ENCODE peak calls at places on chromosome 13, in ten cellular contexts. One of them, this sample, is unnamed.

GRCh38 chr13:29396446-29396845 is 199.0 kb downstream of the SLC7A1 start:
- DNase-seq in right cardiac atrium: no peak
- DNase-seq in heart right ventricle: no peak
- DNase-seq in DND-41: no peak
- DNase-seq in RWPE2: no peak
- DNase-seq in SJCRH30: no peak
- DNase-seq in OCI-LY7: no peak
- DNase-seq in aorta: no peak
- DNase-seq in A673: no peak
- DNase-seq in Peyer's patch: no peak
- DNase-seq in this sample: no peak

GRCh38 chr13:32261567-32261966 is 53.6 kb downstream of the ZAR1L start:
- DNase-seq in right cardiac atrium: peak; percentile 84
- DNase-seq in heart right ventricle: peak; percentile 58
- DNase-seq in DND-41: no peak
- DNase-seq in RWPE2: no peak
- DNase-seq in SJCRH30: peak; percentile 79
- DNase-seq in OCI-LY7: no peak
- DNase-seq in aorta: peak; percentile 83
- DNase-seq in A673: peak; percentile 79
- DNase-seq in Peyer's patch: peak; percentile 50
- DNase-seq in this sample: peak; percentile 69

GRCh38 chr13:94114166-94114565 is 365.3 kb downstream of the DCT start:
- DNase-seq in right cardiac atrium: no peak
- DNase-seq in heart right ventricle: no peak
- DNase-seq in DND-41: no peak
- DNase-seq in RWPE2: no peak
- DNase-seq in SJCRH30: no peak
- DNase-seq in OCI-LY7: no peak
- DNase-seq in aorta: no peak
- DNase-seq in A673: no peak
- DNase-seq in Peyer's patch: no peak
- DNase-seq in this sample: no peak

GRCh38 chr13:60584976-60585375 is 188.0 kb downstream of the TDRD3 start:
- DNase-seq in right cardiac atrium: no peak
- DNase-seq in heart right ventricle: peak; percentile 11
- DNase-seq in DND-41: no peak
- DNase-seq in RWPE2: no peak
- DNase-seq in SJCRH30: no peak
- DNase-seq in OCI-LY7: no peak
- DNase-seq in aorta: peak; percentile 47
- DNase-seq in A673: no peak
- DNase-seq in Peyer's patch: no peak
- DNase-seq in this sample: no peak

GRCh38 chr13:75860935-75861334 is 224.8 kb downstream of the LMO7 start:
- DNase-seq in right cardiac atrium: no peak
- DNase-seq in heart right ventricle: no peak
- DNase-seq in DND-41: no peak
- DNase-seq in RWPE2: no peak
- DNase-seq in SJCRH30: no peak
- DNase-seq in OCI-LY7: no peak
- DNase-seq in aorta: no peak
- DNase-seq in A673: no peak
- DNase-seq in Peyer's patch: no peak
- DNase-seq in this sample: no peak

GRCh38 chr13:23865898-23866297 is 23.3 kb downstream of the MIPEP start:
- DNase-seq in right cardiac atrium: no peak
- DNase-seq in heart right ventricle: no peak
- DNase-seq in DND-41: no peak
- DNase-seq in RWPE2: no peak
- DNase-seq in SJCRH30: no peak
- DNase-seq in OCI-LY7: peak; percentile 19
- DNase-seq in aorta: no peak
- DNase-seq in A673: no peak
- DNase-seq in Peyer's patch: no peak
- DNase-seq in this sample: no peak

GRCh38 chr13:46296465-46296822 is 84.7 kb downstream of the LRRC63 start:
- DNase-seq in right cardiac atrium: no peak
- DNase-seq in heart right ventricle: no peak
- DNase-seq in DND-41: peak; percentile 59
- DNase-seq in RWPE2: no peak
- DNase-seq in SJCRH30: no peak
- DNase-seq in OCI-LY7: no peak
- DNase-seq in aorta: no peak
- DNase-seq in A673: no peak
- DNase-seq in Peyer's patch: no peak
- DNase-seq in this sample: no peak

GRCh38 chr13:83499286-83499685 is 383.0 kb downstream of the SLITRK1 start:
- DNase-seq in right cardiac atrium: no peak
- DNase-seq in heart right ventricle: no peak
- DNase-seq in DND-41: no peak
- DNase-seq in RWPE2: no peak
- DNase-seq in SJCRH30: peak; percentile 18
- DNase-seq in OCI-LY7: no peak
- DNase-seq in aorta: no peak
- DNase-seq in A673: peak; percentile 48
- DNase-seq in Peyer's patch: no peak
- DNase-seq in this sample: no peak

GRCh38 chr13:95644611-95645052 is at the start of gene DZIP1:
- DNase-seq in right cardiac atrium: peak; percentile 93
- DNase-seq in heart right ventricle: peak; percentile 80
- DNase-seq in DND-41: no peak
- DNase-seq in RWPE2: peak; percentile 83
- DNase-seq in SJCRH30: peak; percentile 91
- DNase-seq in OCI-LY7: no peak
- DNase-seq in aorta: peak; percentile 87
- DNase-seq in A673: peak; percentile 61
- DNase-seq in Peyer's patch: peak; percentile 65
- DNase-seq in this sample: peak; percentile 81

GRCh38 chr13:72952529-72953141 is 106.2 kb upstream of the KLF5 start:
- DNase-seq in right cardiac atrium: no peak
- DNase-seq in heart right ventricle: no peak
- DNase-seq in DND-41: no peak
- DNase-seq in RWPE2: no peak
- DNase-seq in SJCRH30: no peak
- DNase-seq in OCI-LY7: no peak
- DNase-seq in aorta: no peak
- DNase-seq in A673: peak; percentile 7
- DNase-seq in Peyer's patch: no peak
- DNase-seq in this sample: no peak

GRCh38 chr13:44498969-44499368 is 77.2 kb downstream of the TSC22D1 start:
- DNase-seq in right cardiac atrium: no peak
- DNase-seq in heart right ventricle: no peak
- DNase-seq in DND-41: no peak
- DNase-seq in RWPE2: no peak
- DNase-seq in SJCRH30: no peak
- DNase-seq in OCI-LY7: no peak
- DNase-seq in aorta: no peak
- DNase-seq in A673: no peak
- DNase-seq in Peyer's patch: no peak
- DNase-seq in this sample: no peak

GRCh38 chr13:113744197-113745000 is 14.6 kb upstream of the TMEM255B start:
- DNase-seq in right cardiac atrium: no peak
- DNase-seq in heart right ventricle: no peak
- DNase-seq in DND-41: no peak
- DNase-seq in RWPE2: no peak
- DNase-seq in SJCRH30: no peak
- DNase-seq in OCI-LY7: no peak
- DNase-seq in aorta: peak; percentile 45
- DNase-seq in A673: no peak
- DNase-seq in Peyer's patch: no peak
- DNase-seq in this sample: no peak
- H3K4me1 ChIP-seq in right cardiac atrium: no peaks in the 10 kb centered on the region
- H3K4me1 ChIP-seq in heart right ventricle: no peaks in the 10 kb centered on the region
- H3K4me1 ChIP-seq in DND-41: peaks cover 20% of the 10 kb centered on the region
- H3K4me1 ChIP-seq in RWPE2: peaks cover 12% of the 10 kb centered on the region
- H3K4me1 ChIP-seq in SJCRH30: peaks cover 7% of the 10 kb centered on the region
- H3K4me1 ChIP-seq in OCI-LY7: no peaks in the 10 kb centered on the region
- H3K4me1 ChIP-seq in aorta: no peaks in the 10 kb centered on the region
- H3K4me1 ChIP-seq in A673: no peaks in the 10 kb centered on the region
- H3K4me1 ChIP-seq in Peyer's patch: no peaks in the 10 kb centered on the region
- H3K4me1 ChIP-seq in this sample: peaks cover 13% of the 10 kb centered on the region

GRCh38 chr13:30565658-30566057 is 52.1 kb upstream of the USPL1 start:
- DNase-seq in right cardiac atrium: no peak
- DNase-seq in heart right ventricle: no peak
- DNase-seq in DND-41: no peak
- DNase-seq in RWPE2: no peak
- DNase-seq in SJCRH30: no peak
- DNase-seq in OCI-LY7: no peak
- DNase-seq in aorta: no peak
- DNase-seq in A673: no peak
- DNase-seq in Peyer's patch: no peak
- DNase-seq in this sample: no peak

GRCh38 chr13:30567072-30567471 is 50.6 kb upstream of the USPL1 start:
- DNase-seq in right cardiac atrium: no peak
- DNase-seq in heart right ventricle: no peak
- DNase-seq in DND-41: no peak
- DNase-seq in RWPE2: no peak
- DNase-seq in SJCRH30: no peak
- DNase-seq in OCI-LY7: no peak
- DNase-seq in aorta: no peak
- DNase-seq in A673: no peak
- DNase-seq in Peyer's patch: no peak
- DNase-seq in this sample: no peak

GRCh38 chr13:30564489-30564888 is 53.2 kb upstream of the USPL1 start:
- DNase-seq in right cardiac atrium: no peak
- DNase-seq in heart right ventricle: no peak
- DNase-seq in DND-41: no peak
- DNase-seq in RWPE2: no peak
- DNase-seq in SJCRH30: no peak
- DNase-seq in OCI-LY7: no peak
- DNase-seq in aorta: no peak
- DNase-seq in A673: no peak
- DNase-seq in Peyer's patch: no peak
- DNase-seq in this sample: no peak

GRCh38 chr13:30559274-30559673 is 58.4 kb upstream of the USPL1 start:
- DNase-seq in right cardiac atrium: no peak
- DNase-seq in heart right ventricle: no peak
- DNase-seq in DND-41: no peak
- DNase-seq in RWPE2: no peak
- DNase-seq in SJCRH30: no peak
- DNase-seq in OCI-LY7: no peak
- DNase-seq in aorta: no peak
- DNase-seq in A673: no peak
- DNase-seq in Peyer's patch: no peak
- DNase-seq in this sample: no peak

DNA sequence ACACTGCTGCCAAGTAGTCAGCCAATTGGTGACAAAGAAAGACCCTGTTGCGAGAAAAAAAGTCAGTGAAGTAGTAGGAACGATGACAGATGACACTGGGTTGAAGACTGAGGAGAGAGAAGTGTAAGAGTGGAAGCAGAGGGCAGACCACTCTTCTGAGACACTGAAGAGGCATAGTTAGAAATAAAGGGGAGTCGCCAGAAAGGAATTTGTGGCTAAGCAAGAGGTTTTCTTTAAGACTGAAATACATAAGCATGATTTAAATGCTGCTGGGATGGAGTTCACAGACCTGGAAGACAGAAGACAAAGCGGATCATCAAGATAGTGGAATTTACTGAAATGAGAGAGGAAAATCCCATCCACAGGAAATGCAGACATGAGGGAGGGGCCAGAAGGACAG is 56.2 kb upstream of the USPL1 start:
- DNase-seq in right cardiac atrium: no peak
- DNase-seq in heart right ventricle: no peak
- DNase-seq in DND-41: no peak
- DNase-seq in RWPE2: no peak
- DNase-seq in SJCRH30: no peak
- DNase-seq in OCI-LY7: no peak
- DNase-seq in aorta: no peak
- DNase-seq in A673: no peak
- DNase-seq in Peyer's patch: no peak
- DNase-seq in this sample: no peak
- H3K27ac ChIP-seq in right cardiac atrium: no peak overlapping the region
- H3K27ac ChIP-seq in heart right ventricle: no peak overlapping the region
- H3K27ac ChIP-seq in DND-41: no peak overlapping the region
- H3K27ac ChIP-seq in RWPE2: no peak overlapping the region
- H3K27ac ChIP-seq in SJCRH30: no peak overlapping the region
- H3K27ac ChIP-seq in OCI-LY7: no peak overlapping the region
- H3K27ac ChIP-seq in aorta: no peak overlapping the region
- H3K27ac ChIP-seq in A673: no peak overlapping the region
- H3K27ac ChIP-seq in Peyer's patch: no peak overlapping the region
- H3K27ac ChIP-seq in this sample: no peak overlapping the region

DNA sequence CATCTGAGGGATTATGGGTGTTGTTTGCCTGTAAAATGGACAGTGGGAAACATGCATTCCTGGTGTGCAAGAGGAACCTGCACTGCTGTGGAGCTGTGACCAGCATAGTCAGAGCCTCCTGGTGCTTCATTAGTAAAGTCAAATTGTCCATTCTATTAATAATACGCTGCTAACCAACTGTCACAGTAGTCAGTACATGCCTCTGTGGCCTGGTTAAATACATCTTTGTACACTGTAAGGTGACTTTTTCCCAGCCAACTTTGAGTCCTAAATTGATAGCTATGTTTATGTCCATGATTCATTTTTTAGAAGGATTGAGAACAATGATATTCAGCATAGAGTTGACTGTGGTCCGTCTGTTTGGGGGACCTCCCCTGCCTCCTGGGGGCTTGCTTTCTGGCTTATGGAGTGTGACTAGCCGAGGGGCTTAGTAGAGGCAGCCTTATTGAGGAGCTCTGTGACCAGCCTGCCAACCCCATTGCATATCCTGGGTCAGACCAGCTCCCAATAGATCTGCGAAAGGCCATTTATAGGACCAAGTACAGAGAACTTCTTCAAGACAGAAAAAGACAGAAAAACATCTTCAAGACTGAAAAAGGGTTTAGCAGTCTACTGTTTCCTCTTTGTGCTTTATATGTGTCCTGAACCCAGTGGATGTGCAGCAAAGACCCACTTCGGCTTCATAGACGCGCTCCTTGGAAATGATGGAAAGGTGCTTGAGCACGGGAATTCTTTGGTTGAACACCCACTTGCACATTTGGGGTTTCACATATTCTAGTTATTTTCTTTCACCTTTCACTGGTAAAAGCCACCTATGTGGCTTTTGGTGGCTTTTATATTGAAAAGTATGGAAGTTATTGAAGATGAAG is 4.3 kb downstream of the GPR183 start:
- DNase-seq in right cardiac atrium: no peak
- DNase-seq in heart right ventricle: no peak
- DNase-seq in DND-41: no peak
- DNase-seq in RWPE2: no peak
- DNase-seq in SJCRH30: no peak
- DNase-seq in OCI-LY7: no peak
- DNase-seq in aorta: no peak
- DNase-seq in A673: no peak
- DNase-seq in Peyer's patch: no peak
- DNase-seq in this sample: no peak
- H3K4me3 ChIP-seq in right cardiac atrium: no peak overlapping the region
- H3K4me3 ChIP-seq in heart right ventricle: no peak overlapping the region
- H3K4me3 ChIP-seq in DND-41: no peak overlapping the region
- H3K4me3 ChIP-seq in RWPE2: no peak overlapping the region
- H3K4me3 ChIP-seq in SJCRH30: no peak overlapping the region
- H3K4me3 ChIP-seq in OCI-LY7: no peak overlapping the region
- H3K4me3 ChIP-seq in aorta: no peak overlapping the region
- H3K4me3 ChIP-seq in A673: no peak overlapping the region
- H3K4me3 ChIP-seq in Peyer's patch: no peak overlapping the region
- H3K4me3 ChIP-seq in this sample: no peak overlapping the region

GRCh38 chr13:110479215-110479545 is 82.3 kb downstream of the RAB20 start:
- DNase-seq in right cardiac atrium: no peak
- DNase-seq in heart right ventricle: no peak
- DNase-seq in DND-41: no peak
- DNase-seq in RWPE2: no peak
- DNase-seq in SJCRH30: no peak
- DNase-seq in OCI-LY7: no peak
- DNase-seq in aorta: no peak
- DNase-seq in A673: no peak
- DNase-seq in Peyer's patch: no peak
- DNase-seq in this sample: no peak
- H3K4me1 ChIP-seq in right cardiac atrium: no peaks in the 10 kb centered on the region
- H3K4me1 ChIP-seq in heart right ventricle: peaks cover 14% of the 10 kb centered on the region
- H3K4me1 ChIP-seq in DND-41: no peaks in the 10 kb centered on the region
- H3K4me1 ChIP-seq in RWPE2: no peaks in the 10 kb centered on the region
- H3K4me1 ChIP-seq in SJCRH30: no peaks in the 10 kb centered on the region
- H3K4me1 ChIP-seq in OCI-LY7: peaks cover 15% of the 10 kb centered on the region
- H3K4me1 ChIP-seq in aorta: no peaks in the 10 kb centered on the region
- H3K4me1 ChIP-seq in A673: no peaks in the 10 kb centered on the region
- H3K4me1 ChIP-seq in Peyer's patch: no peaks in the 10 kb centered on the region
- H3K4me1 ChIP-seq in this sample: peaks cover 29% of the 10 kb centered on the region

This sample was measured in left ventricle myocardium inferior.